ENCODE peak calls at places on chromosomes 3 and 15, in eight cellular contexts. Q is breast epithelium, J is Caco-2, D is uterus, L is endothelial cell of umbilical vein, T is AG04450, E is astrocyte, N is psoas muscle. M is an unnamed sample. For H3K27me3, the result is how much of the 10 kb centered on the place peaks cover.

GRCh38 chr3:138078096-138078495 is 37.3 kb downstream of the DZIP1L start:
- DNase-seq in Q (no peak), J (no peak), D (no peak), L (no peak), T (no peak), E (peak), N (no peak), M (no peak)

GRCh38 chr3:52529376-52530333 is 4.0 kb downstream of the NT5DC2 start:
- DNase-seq in Q (peak), J (no peak), D (peak), L (peak), T (no peak), E (peak), N (peak), M (no peak)

GRCh38 chr3:197003461-197004385 is 25.9 kb downstream of the MELTF start:
- DNase-seq in Q (no peak), J (peak), D (no peak), L (no peak), T (no peak), E (no peak), N (peak), M (no peak)

GRCh38 chr15:67064607-67065530 is 533 bp upstream of the SMAD3 start:
- DNase-seq in Q (peak), J (no peak), D (no peak), L (peak), T (no peak), E (no peak), N (no peak), M (no peak)

GRCh38 chr15:53536479-53537120 is 222.9 kb downstream of the WDR72 start:
- DNase-seq in Q (no peak), J (no peak), D (no peak), L (no peak), T (no peak), E (no peak), N (no peak), M (no peak)

GRCh38 chr3:159721324-159721723 is 267.3 kb upstream of the IL12A start:
- DNase-seq in Q (no peak), J (no peak), D (no peak), L (no peak), T (no peak), E (no peak), N (no peak), M (no peak)

GRCh38 chr3:47961815-47962606 is 54.2 kb downstream of the MAP4 start:
- DNase-seq in Q (no peak), J (no peak), D (no peak), L (no peak), T (no peak), E (peak), N (no peak), M (no peak)

GRCh38 chr3:69738859-69739203 is 433 bp upstream of the MITF start:
- DNase-seq in Q (no peak), J (no peak), D (no peak), L (no peak), T (no peak), E (no peak), N (no peak), M (no peak)

GRCh38 chr3:46903341-46904302 is 26.1 kb downstream of the PTH1R start:
- DNase-seq in Q (no peak), J (no peak), D (peak), L (peak), T (no peak), E (peak), N (peak), M (no peak)

GRCh38 chr15:23022156-23022555 is 17.2 kb downstream of the TUBGCP5 start:
- DNase-seq in Q (no peak), J (no peak), D (no peak), L (no peak), T (no peak), E (no peak), N (no peak), M (no peak)

GRCh38 chr15:85379403-85380131 is 836 bp upstream of the AKAP13 start:
- DNase-seq in Q (no peak), J (peak), D (no peak), L (peak), T (no peak), E (peak), N (no peak), M (no peak)

GRCh38 chr15:82851981-82852511 is 42.6 kb downstream of the WHAMM start:
- DNase-seq in Q (no peak), J (no peak), D (no peak), L (no peak), T (no peak), E (peak), N (no peak), M (no peak)

GRCh38 chr3:43288366-43288765 is 2.0 kb downstream of the SNRK start:
- DNase-seq in Q (no peak), J (no peak), D (no peak), L (peak), T (no peak), E (peak), N (no peak), M (no peak)

GRCh38 chr15:63469190-63469589 is 35.2 kb upstream of the USP3 start:
- DNase-seq in Q (no peak), J (no peak), D (no peak), L (no peak), T (no peak), E (no peak), N (no peak), M (no peak)

GRCh38 chr3:52820741-52821140 is 9.7 kb downstream of the ITIH4 start:
- DNase-seq in Q (no peak), J (peak), D (no peak), L (peak), T (no peak), E (no peak), N (no peak), M (no peak)

GRCh38 chr3:21062724-21063436 is 688.1 kb downstream of the ZNF385D start:
- DNase-seq in Q (no peak), J (no peak), D (no peak), L (no peak), T (no peak), E (no peak), N (no peak), M (peak)

GRCh38 chr3:94024385-94024784 is 4.0 kb downstream of the STX19 start:
- DNase-seq in Q (no peak), J (no peak), D (no peak), L (no peak), T (no peak), E (peak), N (no peak), M (no peak)

GRCh38 chr15:83869329-83869728 is 215.4 kb downstream of the ADAMTSL3 start:
- DNase-seq in Q (no peak), J (no peak), D (no peak), L (no peak), T (no peak), E (no peak), N (no peak), M (peak)

GRCh38 chr15:40534371-40534770 is 30.5 kb downstream of the CCDC32 start:
- DNase-seq in Q (no peak), J (no peak), D (no peak), L (no peak), T (no peak), E (no peak), N (no peak), M (no peak)

GRCh38 chr15:41827880-41828746 is at the start of gene JMJD7:
- DNase-seq in Q (peak), J (peak), D (peak), L (peak), T (peak), E (peak), N (peak), M (peak)

GRCh38 chr3:172341482-172342059 is 106.7 kb downstream of the GHSR start:
- DNase-seq in Q (no peak), J (peak), D (no peak), L (peak), T (no peak), E (peak), N (no peak), M (no peak)

GRCh38 chr3:157159037-157159761 is 748 bp downstream of the CCNL1 start:
- DNase-seq in Q (peak), J (peak), D (peak), L (peak), T (no peak), E (peak), N (peak), M (peak)

GRCh38 chr3:126277629-126278378 is 79.4 kb downstream of the KLF15 start:
- DNase-seq in Q (no peak), J (no peak), D (no peak), L (no peak), T (no peak), E (no peak), N (no peak), M (no peak)

GRCh38 chr3:99669879-99670555 is 31.6 kb downstream of the COL8A1 start:
- DNase-seq in Q (no peak), J (no peak), D (no peak), L (peak), T (no peak), E (peak), N (no peak), M (no peak)

GRCh38 chr3:46065294-46065705 is 38.0 kb upstream of the XCR1 start:
- DNase-seq in Q (no peak), J (no peak), D (no peak), L (no peak), T (no peak), E (no peak), N (peak), M (no peak)

GRCh38 chr15:50353251-50353998 is 1.6 kb downstream of the GABPB1 start:
- DNase-seq in Q (no peak), J (no peak), D (no peak), L (peak), T (peak), E (peak), N (no peak), M (no peak)

GRCh38 chr15:89781055-89781454 is 4.9 kb downstream of the MESP2 start:
- DNase-seq in Q (no peak), J (no peak), D (no peak), L (no peak), T (no peak), E (no peak), N (no peak), M (no peak)

GRCh38 chr15:47184405-47185221 is 532.7 kb upstream of the SEMA6D start:
- DNase-seq in Q (no peak), J (no peak), D (no peak), L (peak), T (no peak), E (peak), N (no peak), M (no peak)

GRCh38 chr15:50425219-50425618 is 1.0 kb downstream of the USP8 start:
- DNase-seq in Q (no peak), J (no peak), D (no peak), L (no peak), T (no peak), E (no peak), N (no peak), M (no peak)

GRCh38 chr15:27057904-27058645 is 87.1 kb downstream of the GABRG3 start:
- DNase-seq in Q (no peak), J (no peak), D (no peak), L (no peak), T (no peak), E (peak), N (no peak), M (no peak)

GRCh38 chr15:70507772-70508351 is 255.5 kb downstream of the UACA start:
- DNase-seq in Q (no peak), J (peak), D (no peak), L (peak), T (no peak), E (peak), N (no peak), M (no peak)

GRCh38 chr3:13839766-13840340 is 40.0 kb downstream of the WNT7A start:
- DNase-seq in Q (no peak), J (no peak), D (no peak), L (no peak), T (no peak), E (no peak), N (no peak), M (no peak)

GRCh38 chr15:71048913-71049675 is 66.2 kb upstream of the THSD4 start:
- DNase-seq in Q (no peak), J (no peak), D (no peak), L (no peak), T (peak), E (peak), N (no peak), M (no peak)

GRCh38 chr3:106001923-106002322 is 133.1 kb upstream of the CBLB start:
- DNase-seq in Q (no peak), J (no peak), D (no peak), L (no peak), T (no peak), E (no peak), N (no peak), M (no peak)

GRCh38 chr15:39746176-39746575 is 36.5 kb downstream of the FSIP1 start:
- DNase-seq in Q (no peak), J (no peak), D (no peak), L (no peak), T (no peak), E (no peak), N (no peak), M (no peak)

GRCh38 chr3:48215876-48216275 is 7.4 kb upstream of the CAMP start:
- DNase-seq in Q (no peak), J (no peak), D (peak), L (no peak), T (no peak), E (no peak), N (peak), M (no peak)

GRCh38 chr15:91967935-91968605 is 114.6 kb downstream of the SLCO3A1 start:
- DNase-seq in Q (no peak), J (no peak), D (no peak), L (no peak), T (no peak), E (peak), N (no peak), M (no peak)

GRCh38 chr15:78625621-78626280 is 5.0 kb upstream of the CHRNA3 start:
- DNase-seq in Q (peak), J (no peak), D (no peak), L (no peak), T (no peak), E (no peak), N (no peak), M (no peak)

GRCh38 chr15:78621810-78622402 is 1.1 kb upstream of the CHRNA3 start:
- DNase-seq in Q (no peak), J (no peak), D (no peak), L (no peak), T (no peak), E (no peak), N (no peak), M (no peak)

GRCh38 chr15:78623786-78624497 is 3.1 kb upstream of the CHRNA3 start:
- DNase-seq in Q (peak), J (no peak), D (no peak), L (no peak), T (no peak), E (no peak), N (no peak), M (no peak)

GRCh38 chr15:78626611-78627010 is 5.8 kb upstream of the CHRNA3 start:
- DNase-seq in Q (no peak), J (no peak), D (no peak), L (no peak), T (no peak), E (no peak), N (no peak), M (no peak)

DNA sequence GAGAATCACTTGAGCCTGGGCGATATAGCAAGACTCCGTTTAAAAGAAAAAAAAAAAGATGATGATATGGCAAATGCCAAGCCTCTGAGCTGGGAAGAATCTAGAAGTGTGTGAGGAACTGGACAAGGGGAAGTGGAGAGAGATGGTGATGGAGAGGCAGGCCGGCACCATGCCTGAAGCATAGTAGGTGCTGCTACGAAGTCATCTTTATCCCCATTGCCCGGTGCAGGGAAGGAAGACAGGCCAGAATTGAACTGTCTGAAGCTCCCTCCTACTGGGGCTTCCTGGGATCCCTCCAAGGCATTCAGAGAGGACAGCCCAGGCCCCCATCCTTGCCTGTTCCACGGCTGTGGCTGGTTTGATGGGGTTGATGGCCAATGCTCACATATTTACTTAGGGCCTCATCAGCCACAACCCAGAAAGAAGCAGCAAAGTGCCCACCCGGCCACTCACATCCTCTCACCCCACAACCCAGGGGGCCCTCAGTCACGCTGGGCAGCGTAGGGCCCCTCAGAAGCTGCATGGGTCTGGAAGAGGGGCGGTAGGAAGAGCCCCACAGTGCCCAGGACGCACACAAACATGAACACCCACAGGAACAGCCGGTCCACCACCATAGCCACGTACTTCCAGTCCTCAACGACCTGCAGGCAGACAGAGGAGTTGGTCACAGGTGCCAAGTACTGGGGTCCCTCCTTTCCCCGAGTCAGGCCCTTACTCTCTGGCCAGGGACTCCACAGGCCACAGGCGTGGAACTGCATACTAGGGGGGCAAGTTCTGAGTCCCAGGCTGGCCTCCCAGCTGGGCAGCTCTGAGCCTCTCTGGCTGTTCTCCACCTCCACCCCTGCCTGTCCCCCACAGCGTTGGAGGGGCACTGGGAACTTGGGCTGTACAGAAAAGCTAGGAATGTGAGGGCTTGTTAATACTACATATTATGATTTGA is 4.1 kb upstream of the CHRNA3 start:
- DNase-seq in Q (peak), J (no peak), D (no peak), L (no peak), T (no peak), E (no peak), N (no peak), M (no peak)
- H3K27me3 ChIP-seq in Q (under half), J (under half), D (under half), L (under half), T (under half), E (half or more), N (under half), M (under half)

GRCh38 chr3:33313331-33313730 is 36.1 kb downstream of the FBXL2 start:
- DNase-seq in Q (no peak), J (no peak), D (no peak), L (no peak), T (no peak), E (peak), N (no peak), M (no peak)

GRCh38 chr3:33314993-33315392 is 37.8 kb downstream of the FBXL2 start:
- DNase-seq in Q (no peak), J (no peak), D (no peak), L (peak), T (no peak), E (no peak), N (no peak), M (no peak)

GRCh38 chr3:33315826-33316225 is 38.6 kb downstream of the FBXL2 start:
- DNase-seq in Q (no peak), J (no peak), D (no peak), L (peak), T (no peak), E (peak), N (no peak), M (no peak)

GRCh38 chr3:33317963-33318708 is 40.9 kb downstream of the FBXL2 start:
- DNase-seq in Q (no peak), J (peak), D (no peak), L (peak), T (no peak), E (no peak), N (no peak), M (no peak)

DNA sequence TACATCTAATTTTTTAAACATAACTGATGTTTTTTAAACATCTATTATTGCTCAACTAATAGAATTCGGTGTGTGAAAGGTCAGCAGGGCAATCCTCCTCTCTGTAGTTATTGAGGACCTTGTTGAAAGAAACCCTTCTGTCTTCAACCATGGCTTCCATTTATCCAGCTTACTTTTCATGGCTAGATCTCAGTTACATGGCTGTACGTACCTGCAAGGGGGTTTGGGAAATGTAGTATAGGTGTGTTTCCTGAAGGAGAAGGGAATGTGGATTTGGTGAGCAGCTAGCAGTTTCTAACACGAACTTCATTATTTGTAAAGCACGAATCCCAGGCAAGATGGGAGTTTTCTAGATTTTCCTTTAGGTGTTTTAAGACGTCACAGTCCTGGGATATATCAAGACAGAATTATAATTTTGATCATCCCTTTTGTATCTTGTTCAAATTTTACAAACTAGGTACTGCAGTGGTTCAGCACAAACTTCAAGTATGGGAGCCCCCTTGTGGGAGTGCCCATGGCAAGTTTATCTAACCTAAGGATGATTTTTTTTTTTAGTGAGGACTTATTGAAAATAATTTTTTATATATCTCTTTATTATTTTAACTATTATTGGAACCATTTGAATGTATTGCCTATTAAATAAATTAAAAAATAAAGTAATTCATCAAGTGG is 41.6 kb downstream of the FBXL2 start:
- DNase-seq in Q (no peak), J (peak), D (no peak), L (peak), T (no peak), E (no peak), N (no peak), M (no peak)
- TF ChIP-seq CTCF in Q (no peak), J (no peak), D (no peak), L (peak), T (peak), E (peak), N (peak), M (peak)

GRCh38 chr3:169666501-169667379 is 3.2 kb upstream of the MECOM start:
- DNase-seq in Q (no peak), J (no peak), D (no peak), L (peak), T (no peak), E (no peak), N (no peak), M (no peak)
- H3K27me3 ChIP-seq in Q (under half), J (under half), D (half or more), L (under half), T (half or more), E (half or more), N (under half), M (half or more)

DNA sequence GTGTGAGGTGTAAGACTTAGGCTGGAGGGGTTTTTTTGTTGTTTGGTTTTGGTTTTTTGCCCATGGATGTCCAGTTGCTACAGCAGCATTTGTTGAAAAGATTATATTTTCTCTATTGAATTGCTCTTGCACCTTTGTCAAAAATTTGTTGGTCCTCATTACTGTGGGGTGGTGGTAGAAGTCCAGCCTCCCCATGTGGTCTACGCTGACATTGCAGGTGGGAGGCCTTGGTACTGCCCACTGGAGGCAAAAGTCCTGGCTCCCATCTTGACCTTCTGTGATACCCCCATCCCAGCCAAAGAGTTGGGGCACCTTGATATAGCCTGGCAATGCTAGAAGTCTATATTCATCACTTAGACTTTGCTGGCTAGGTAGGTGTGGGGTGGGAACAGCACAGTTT is 5.4 kb upstream of the RAB6B start:
- DNase-seq in Q (no peak), J (no peak), D (no peak), L (no peak), T (no peak), E (no peak), N (no peak), M (no peak)
- TF ChIP-seq CTCF in Q (no peak), J (no peak), D (no peak), L (peak), T (peak), E (no peak), N (peak), M (peak)

GRCh38 chr15:74257105-74257504 is 21.0 kb downstream of the CCDC33 start:
- DNase-seq in Q (no peak), J (no peak), D (no peak), L (no peak), T (no peak), E (no peak), N (no peak), M (no peak)

GRCh38 chr15:74259324-74259712 is 23.2 kb downstream of the CCDC33 start:
- DNase-seq in Q (no peak), J (no peak), D (no peak), L (no peak), T (no peak), E (no peak), N (no peak), M (no peak)

GRCh38 chr15:74259821-74260502 is 23.8 kb downstream of the CCDC33 start:
- DNase-seq in Q (no peak), J (no peak), D (no peak), L (no peak), T (no peak), E (no peak), N (no peak), M (no peak)

GRCh38 chr15:74257623-74258022 is 21.5 kb downstream of the CCDC33 start:
- DNase-seq in Q (no peak), J (no peak), D (no peak), L (no peak), T (no peak), E (no peak), N (no peak), M (no peak)

GRCh38 chr15:74258456-74259323 is 22.6 kb downstream of the CCDC33 start:
- DNase-seq in Q (no peak), J (no peak), D (no peak), L (no peak), T (no peak), E (no peak), N (no peak), M (peak)
- H3K27me3 ChIP-seq in Q (under half), J (under half), D (under half), L (under half), T (half or more), E (under half), N (under half), M (under half)